ENCODE peak calls at places on chromosomes 4 and X, in eight cellular contexts. W is lung, D is GM06990, S is GM23338, T is gastrocnemius medialis, O is psoas muscle, A is tibial nerve, X is PC-3. V is an unnamed sample.

GRCh38 chr4:8544741-8545438 is 35.3 kb upstream of the GPR78 start:
- DNase-seq in W (no peak), D (no peak), S (no peak), T (no peak), O (no peak), A (no peak), X (no peak), V (no peak)

GRCh38 chrX:115311666-115312065 is 22.2 kb downstream of the LUZP4 start:
- DNase-seq in W (no peak), D (peak), S (peak), T (no peak), O (no peak), A (no peak), X (no peak), V (no peak)

GRCh38 chr4:24511371-24512063 is 72.8 kb downstream of the DHX15 start:
- DNase-seq in W (no peak), D (no peak), S (peak), T (no peak), O (no peak), A (no peak), X (no peak), V (no peak)

GRCh38 chrX:20594985-20595384 is 328.3 kb upstream of the RPS6KA3 start:
- DNase-seq in W (no peak), D (no peak), S (peak), T (no peak), O (no peak), A (no peak), X (peak), V (peak)

GRCh38 chr4:80307774-80308465 is 27.6 kb upstream of the CFAP299 start:
- DNase-seq in W (peak), D (no peak), S (no peak), T (no peak), O (no peak), A (no peak), X (peak), V (peak)

GRCh38 chrX:130393451-130394074 is 8.1 kb upstream of the GPR119 start:
- DNase-seq in W (peak), D (no peak), S (peak), T (peak), O (no peak), A (peak), X (peak), V (peak)

GRCh38 chr4:183286590-183287308 is 33.3 kb downstream of the CLDN22 start:
- DNase-seq in W (no peak), D (no peak), S (no peak), T (no peak), O (no peak), A (no peak), X (no peak), V (no peak)

GRCh38 chr4:143587703-143588102 is 74.2 kb downstream of the SMARCA5 start:
- DNase-seq in W (no peak), D (no peak), S (no peak), T (no peak), O (no peak), A (peak), X (peak), V (peak)

GRCh38 chrX:120456973-120457372 is 12.1 kb downstream of the LAMP2 start:
- DNase-seq in W (no peak), D (peak), S (no peak), T (no peak), O (no peak), A (no peak), X (peak), V (peak)

GRCh38 chr4:164771088-164771487 is 17.2 kb downstream of the SMIM31 start:
- DNase-seq in W (no peak), D (no peak), S (no peak), T (no peak), O (no peak), A (no peak), X (no peak), V (no peak)

GRCh38 chr4:108840426-108840975 is 77.6 kb upstream of the ETNPPL start:
- DNase-seq in W (no peak), D (no peak), S (no peak), T (no peak), O (no peak), A (no peak), X (no peak), V (no peak)

GRCh38 chrX:82196866-82197265 is 995.0 kb downstream of the SH3BGRL start:
- DNase-seq in W (no peak), D (no peak), S (no peak), T (no peak), O (no peak), A (no peak), X (peak), V (no peak)

GRCh38 chr4:184450045-184450444 is 24.3 kb downstream of the IRF2 start:
- DNase-seq in W (no peak), D (no peak), S (no peak), T (no peak), O (no peak), A (no peak), X (peak), V (peak)

GRCh38 chrX:38669425-38669824 is 108.1 kb downstream of the TSPAN7 start:
- DNase-seq in W (no peak), D (no peak), S (no peak), T (no peak), O (no peak), A (no peak), X (no peak), V (no peak)

GRCh38 chrX:74009041-74009440 is 294.9 kb upstream of the ZCCHC13 start:
- DNase-seq in W (no peak), D (no peak), S (no peak), T (no peak), O (no peak), A (no peak), X (no peak), V (no peak)

GRCh38 chr4:87077834-87078585 is 142.4 kb downstream of the KLHL8 start:
- DNase-seq in W (no peak), D (no peak), S (no peak), T (no peak), O (no peak), A (no peak), X (no peak), V (no peak)

GRCh38 chr4:72430050-72430449 is 139.0 kb downstream of the ADAMTS3 start:
- DNase-seq in W (no peak), D (no peak), S (no peak), T (no peak), O (no peak), A (no peak), X (peak), V (no peak)

GRCh38 chrX:80223922-80224579 is 196.2 kb upstream of the TENT5D start:
- DNase-seq in W (no peak), D (no peak), S (peak), T (no peak), O (no peak), A (no peak), X (peak), V (peak)
- TF ChIP-seq CTCF in W (no peak), D (no peak), S (peak), T (no peak), O (no peak), A (no peak), X (peak), V (peak)

GRCh38 chrX:102712967-102713677 is 874 bp downstream of the GPRASP2 start:
- DNase-seq in W (no peak), D (no peak), S (peak), T (peak), O (peak), A (peak), X (peak), V (peak)
- H3K4me3 ChIP-seq in W (peak), D (no peak), S (peak), T (peak), O (peak), A (peak), X (peak), V (peak)

GRCh38 chrX:64230123-64230970 is at the start of gene ASB12:
- DNase-seq in W (no peak), D (no peak), S (peak), T (peak), O (peak), A (no peak), X (no peak), V (no peak)

DNA sequence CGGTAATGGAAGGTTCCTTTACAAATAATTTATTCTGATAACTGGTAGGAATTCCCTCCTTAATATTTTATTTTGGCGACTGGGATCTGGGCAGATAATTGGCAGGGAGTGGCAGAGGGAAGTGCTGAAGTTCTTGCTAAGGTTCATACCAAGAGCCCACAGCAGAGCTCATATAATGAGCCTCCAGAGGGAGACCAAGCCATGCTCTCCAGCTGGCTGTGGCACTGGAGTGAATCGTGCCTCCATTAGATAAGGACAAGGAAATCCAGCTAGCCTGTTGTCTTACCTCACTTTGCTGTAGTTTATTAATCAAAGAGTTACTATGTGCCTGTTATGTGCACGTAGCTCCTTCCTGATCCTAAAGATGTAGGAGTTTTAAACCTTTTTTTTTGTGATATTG is 1.3 kb downstream of the ASB12 start:
- DNase-seq in W (no peak), D (no peak), S (no peak), T (peak), O (no peak), A (no peak), X (no peak), V (no peak)
- TF ChIP-seq CTCF in W (no peak), D (no peak), S (peak), T (no peak), O (peak), A (no peak), X (no peak), V (no peak)

DNA sequence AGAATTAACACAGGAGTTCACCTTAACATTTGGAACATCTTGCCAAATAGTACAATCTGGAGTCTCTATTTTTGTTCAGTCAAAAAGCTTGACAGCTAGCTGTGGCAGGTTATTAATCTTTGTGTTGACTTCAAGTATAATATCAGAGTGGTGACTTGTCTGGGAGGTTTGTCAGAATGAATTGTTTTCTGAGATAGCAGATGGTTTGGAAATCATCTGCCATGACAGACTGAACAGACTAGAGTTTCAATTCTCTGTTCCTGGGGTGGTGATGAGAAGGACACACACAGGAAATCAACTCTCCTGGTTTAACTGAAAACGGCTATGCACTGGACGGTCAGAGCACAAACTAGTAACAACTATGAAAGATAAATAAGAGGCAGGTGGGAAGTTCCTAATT is 203.3 kb upstream of the EMCN start:
- DNase-seq in W (no peak), D (peak), S (no peak), T (no peak), O (no peak), A (no peak), X (no peak), V (no peak)
- H3K4me3 ChIP-seq in W (no peak), D (no peak), S (no peak), T (no peak), O (no peak), A (no peak), X (no peak), V (no peak)

GRCh38 chr4:186554485-186554884 is 882 bp downstream of the MTNR1A start:
- DNase-seq in W (peak), D (no peak), S (peak), T (no peak), O (no peak), A (no peak), X (peak), V (no peak)

GRCh38 chr4:186557486-186557885 is 2.1 kb upstream of the MTNR1A start:
- DNase-seq in W (no peak), D (no peak), S (no peak), T (no peak), O (no peak), A (no peak), X (peak), V (peak)

GRCh38 chr4:186553717-186554116 is 1.6 kb downstream of the MTNR1A start:
- DNase-seq in W (no peak), D (no peak), S (peak), T (no peak), O (no peak), A (no peak), X (no peak), V (no peak)

GRCh38 chr4:186557061-186557460 is 1.7 kb upstream of the MTNR1A start:
- DNase-seq in W (no peak), D (no peak), S (no peak), T (no peak), O (no peak), A (no peak), X (peak), V (no peak)

DNA sequence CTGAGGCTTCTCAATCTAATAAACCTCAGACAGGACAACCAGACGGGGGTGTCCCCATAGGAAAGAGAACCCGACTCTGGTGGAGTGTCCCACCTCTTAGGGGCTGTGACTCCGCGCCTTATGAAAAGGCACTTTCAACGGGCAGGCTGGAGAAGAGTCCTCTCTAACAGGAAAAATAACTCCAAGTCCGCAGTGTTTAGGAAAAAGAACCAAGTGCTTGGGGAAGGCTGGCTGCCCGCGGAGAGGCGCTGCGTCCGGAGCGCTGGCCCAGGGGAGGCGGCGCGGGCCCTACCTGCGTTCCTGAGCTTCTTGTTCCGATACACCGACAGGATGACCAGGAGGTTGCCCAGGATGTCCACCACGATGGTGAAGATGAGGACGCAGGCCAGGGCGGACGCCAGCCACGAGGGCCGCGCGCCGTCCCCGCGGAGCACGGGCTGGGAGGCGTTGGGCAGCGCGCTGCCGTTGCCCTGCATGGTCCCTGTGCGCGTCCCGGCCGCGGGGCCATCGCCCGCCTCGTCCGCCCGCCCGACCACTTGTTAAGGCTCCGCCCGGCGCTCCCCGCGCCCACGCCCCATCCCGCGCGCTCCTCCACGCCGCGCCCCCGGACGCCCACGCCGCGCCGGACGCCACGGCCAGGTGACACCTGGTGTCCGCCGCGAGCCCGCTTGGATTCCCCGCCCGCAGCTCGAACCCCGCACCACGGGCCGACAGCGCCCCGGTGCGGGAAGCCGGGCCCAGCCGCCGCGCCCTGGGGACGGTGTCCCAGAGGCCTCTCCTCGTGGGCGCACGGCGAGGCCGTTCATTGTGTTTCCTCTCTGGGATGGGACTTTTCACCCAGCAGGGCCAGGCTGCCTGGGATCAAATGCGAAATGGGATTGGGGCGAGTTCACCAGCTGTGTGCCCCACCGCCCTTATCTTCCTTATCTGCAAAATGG is at the start of gene MTNR1A:
- DNase-seq in W (no peak), D (no peak), S (peak), T (no peak), O (no peak), A (no peak), X (no peak), V (no peak)
- TF ChIP-seq CTCF in W (no peak), D (no peak), S (peak), T (no peak), O (no peak), A (no peak), X (no peak), V (no peak)

GRCh38 chr4:89928867-89929266 is 34.2 kb downstream of the MMRN1 start:
- DNase-seq in W (no peak), D (no peak), S (no peak), T (no peak), O (no peak), A (no peak), X (no peak), V (no peak)

GRCh38 chr4:89929425-89930272 is 35.0 kb downstream of the MMRN1 start:
- DNase-seq in W (no peak), D (peak), S (no peak), T (no peak), O (no peak), A (no peak), X (peak), V (no peak)
- H3K4me3 ChIP-seq in W (no peak), D (no peak), S (no peak), T (no peak), O (no peak), A (no peak), X (no peak), V (no peak)

DNA sequence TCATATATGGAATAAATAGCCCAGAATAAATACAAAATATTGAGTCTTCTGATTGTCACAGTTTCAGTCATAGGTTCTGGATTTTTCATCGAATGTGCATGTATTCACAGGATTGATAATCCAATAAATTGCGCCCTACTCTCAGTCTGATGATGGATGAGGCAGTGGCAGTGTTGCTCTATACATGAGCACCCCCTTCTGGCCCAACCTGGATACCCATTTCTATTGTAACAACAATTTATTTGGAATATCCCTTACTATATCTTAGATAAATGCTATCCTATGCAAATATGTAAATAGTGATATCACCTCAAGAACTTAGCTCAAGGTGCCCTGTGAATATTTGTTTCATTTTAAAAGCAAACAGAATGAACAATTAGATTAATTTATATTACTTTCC is 733.7 kb upstream of the PABPC4L start:
- DNase-seq in W (no peak), D (no peak), S (peak), T (no peak), O (no peak), A (peak), X (peak), V (no peak)
- TF ChIP-seq CTCF in W (no peak), D (no peak), S (peak), T (no peak), O (peak), A (no peak), X (peak), V (no peak)

DNA sequence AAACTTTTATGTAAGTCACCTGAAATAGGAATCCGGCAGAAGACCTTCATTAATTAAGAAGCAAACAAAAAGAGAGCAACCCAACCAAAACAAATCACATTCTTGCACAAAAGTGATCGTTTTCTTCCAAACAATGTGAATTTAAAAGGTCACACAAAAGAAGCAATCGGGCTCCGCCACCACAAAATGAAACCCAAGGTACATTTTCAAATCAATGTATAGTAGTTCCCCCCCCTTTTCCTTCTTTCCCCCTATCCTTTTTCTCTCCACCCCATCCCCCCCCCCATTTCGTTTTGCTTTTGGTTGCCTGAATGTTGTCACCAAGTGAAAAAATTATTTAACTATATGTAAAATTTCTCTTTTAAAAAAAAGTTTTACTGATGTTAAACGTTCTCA is 2.2 kb downstream of the MAB21L2 start:
- DNase-seq in W (no peak), D (no peak), S (no peak), T (no peak), O (no peak), A (no peak), X (no peak), V (no peak)
- H3K4me3 ChIP-seq in W (no peak), D (no peak), S (peak), T (no peak), O (no peak), A (no peak), X (no peak), V (peak)

DNA sequence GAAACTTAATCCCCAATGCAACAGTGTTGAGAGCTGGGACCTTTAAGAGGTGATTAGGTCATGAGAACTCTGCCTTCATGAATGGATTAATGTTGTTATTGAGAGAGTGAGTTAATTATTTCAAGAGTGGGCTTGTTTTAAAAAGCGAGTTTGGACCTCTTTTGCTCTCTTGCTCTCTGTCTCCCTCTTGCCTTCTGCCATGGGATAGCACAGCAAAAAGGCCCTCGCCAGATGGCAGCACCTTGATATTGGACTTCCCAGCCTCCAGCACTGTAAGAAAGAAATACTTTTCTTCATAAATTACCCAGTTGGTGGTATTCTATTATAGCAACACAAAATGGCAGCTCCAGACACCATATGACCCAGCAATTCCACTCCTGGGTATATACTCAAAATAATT is 7.0 kb upstream of the ATP6AP2 start:
- DNase-seq in W (no peak), D (peak), S (peak), T (no peak), O (no peak), A (no peak), X (peak), V (no peak)
- TF ChIP-seq CTCF in W (peak), D (peak), S (peak), T (no peak), O (no peak), A (no peak), X (peak), V (peak)

GRCh38 chr4:110163327-110164070 is 34.9 kb downstream of the ELOVL6 start:
- DNase-seq in W (no peak), D (no peak), S (no peak), T (no peak), O (no peak), A (no peak), X (peak), V (peak)
- H3K4me3 ChIP-seq in W (no peak), D (no peak), S (no peak), T (no peak), O (no peak), A (no peak), X (no peak), V (no peak)

V was measured in fibroblast of the aortic adventitia.